ENCODE peak calls at places on chromosomes 12 and 14, in six cellular contexts. Z, I, E, K, O and R are unnamed samples.
A peak's percentile ranks its signal among the peaks of the same experiment; 100 is the strongest.

GRCh38 chr14:88611878-88612277 is 49.0 kb downstream of the ZC3H14 start:
- DNase-seq in Z (no peak), I (peak; percentile 49), E (no peak), K (no peak), O (no peak), R (no peak)

GRCh38 chr12:2163172-2163927 is 110.6 kb downstream of the CACNA1C start:
- DNase-seq in Z (peak; percentile 52), I (peak; percentile 98), E (peak; percentile 93), K (peak; percentile 61), O (peak; percentile 91), R (no peak)

GRCh38 chr14:23285530-23286019 is 357 bp downstream of the HOMEZ start:
- DNase-seq in Z (no peak), I (no peak), E (no peak), K (no peak), O (no peak), R (no peak)

GRCh38 chr14:105844810-105845724 is 318.7 kb downstream of the TMEM121 start:
- DNase-seq in Z (no peak), I (no peak), E (peak; percentile 2), K (no peak), O (peak; percentile 31), R (no peak)

GRCh38 chr12:109927622-109928021 is 27.5 kb downstream of the TCHP start:
- DNase-seq in Z (no peak), I (peak; percentile 41), E (no peak), K (peak; percentile 54), O (no peak), R (no peak)

GRCh38 chr12:50101663-50102062 is 2.1 kb upstream of the GPD1 start:
- DNase-seq in Z (no peak), I (peak; percentile 68), E (no peak), K (no peak), O (no peak), R (no peak)

GRCh38 chr14:75927564-75928087 is 54.2 kb downstream of the TGFB3 start:
- DNase-seq in Z (no peak), I (no peak), E (no peak), K (no peak), O (no peak), R (no peak)

GRCh38 chr14:52312872-52313492 is 1.1 kb upstream of the PTGER2 start:
- DNase-seq in Z (no peak), I (peak; percentile 58), E (no peak), K (no peak), O (no peak), R (no peak)

GRCh38 chr14:24314377-24315193 is 3.3 kb downstream of the LTB4R start:
- DNase-seq in Z (peak; percentile 53), I (no peak), E (no peak), K (no peak), O (no peak), R (no peak)

GRCh38 chr12:55818140-55818728 is 393 bp downstream of the ORMDL2 start:
- DNase-seq in Z (no peak), I (no peak), E (no peak), K (no peak), O (no peak), R (no peak)

GRCh38 chr12:121172145-121172544 is 37.8 kb upstream of the P2RX4 start:
- DNase-seq in Z (no peak), I (no peak), E (no peak), K (no peak), O (no peak), R (no peak)

GRCh38 chr14:91361236-91361811 is 56.3 kb downstream of the CCDC88C start:
- DNase-seq in Z (peak; percentile 72), I (peak; percentile 34), E (no peak), K (no peak), O (peak; percentile 57), R (no peak)

GRCh38 chr12:127455347-127456265 is 811.4 kb upstream of the TMEM132C start:
- DNase-seq in Z (no peak), I (no peak), E (no peak), K (no peak), O (no peak), R (no peak)
- TF ChIP-seq CTCF in Z (no peak), I (no peak), E (no peak), K (no peak), O (no peak), R (peak; percentile 38)

GRCh38 chr12:573226-573625 is 90.0 kb downstream of the NINJ2 start:
- DNase-seq in Z (no peak), I (no peak), E (no peak), K (no peak), O (no peak), R (no peak)

GRCh38 chr12:570237-570925 is 92.9 kb downstream of the NINJ2 start:
- DNase-seq in Z (peak; percentile 75), I (peak; percentile 82), E (peak; percentile 81), K (peak; percentile 53), O (peak; percentile 86), R (peak; percentile 52)

GRCh38 chr12:572532-572899 is 90.7 kb downstream of the NINJ2 start:
- DNase-seq in Z (no peak), I (peak; percentile 31), E (no peak), K (no peak), O (no peak), R (no peak)

GRCh38 chr12:570949-571794 is 92.1 kb downstream of the NINJ2 start:
- DNase-seq in Z (peak; percentile 60), I (peak; percentile 80), E (peak; percentile 77), K (peak; percentile 59), O (peak; percentile 90), R (no peak)

GRCh38 chr12:571795-572531 is 91.3 kb downstream of the NINJ2 start:
- DNase-seq in Z (peak; percentile 41), I (no peak), E (peak; percentile 72), K (no peak), O (peak; percentile 86), R (no peak)
- H3K4me3 ChIP-seq in Z (peak overlapping the region; percentile 71), I (no peak overlapping the region), E (peak overlapping the region; percentile 78), K (no peak overlapping the region), O (peak overlapping the region; percentile 60), R (no peak overlapping the region)

DNA sequence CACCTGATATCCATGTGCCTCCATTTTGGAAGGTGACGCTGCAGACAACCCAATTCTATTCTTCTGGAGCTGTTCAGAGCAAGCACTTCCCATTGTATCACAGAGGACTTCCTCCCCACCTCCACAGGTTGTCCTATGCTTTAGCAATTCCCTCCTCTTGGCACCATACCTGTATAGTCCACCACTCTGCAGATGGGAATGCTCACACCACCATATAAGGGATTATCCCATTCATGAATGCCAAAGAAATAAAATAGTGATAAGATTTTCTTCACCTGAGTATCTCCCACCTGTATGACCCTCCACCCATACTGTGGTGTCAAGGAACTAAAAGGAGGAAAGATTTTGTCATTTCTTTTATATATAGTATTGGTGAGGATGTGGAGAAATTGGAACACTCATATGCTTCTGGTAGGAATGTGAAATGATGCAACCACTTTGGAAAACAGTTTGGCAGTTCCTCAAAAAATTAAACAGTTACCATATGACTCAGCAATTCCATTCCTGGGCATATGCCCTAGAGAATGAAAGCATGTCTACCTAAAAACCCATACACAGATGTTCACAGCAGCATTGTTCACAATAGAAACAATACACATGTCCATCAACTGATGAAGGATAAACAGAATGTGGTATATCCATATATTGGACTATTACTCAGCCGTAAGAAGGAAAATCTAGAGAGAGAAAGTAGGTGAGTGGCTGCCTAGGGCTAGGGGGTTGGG is 75.2 kb downstream of the FIGNL2 start:
- DNase-seq in Z (no peak), I (peak; percentile 77), E (no peak), K (no peak), O (no peak), R (peak; percentile 28)
- H3K27me3 ChIP-seq in Z (no peaks in the 10 kb centered on the region), I (no peaks in the 10 kb centered on the region), E (no peaks in the 10 kb centered on the region), K (no peaks in the 10 kb centered on the region), O (no peaks in the 10 kb centered on the region), R (no peaks in the 10 kb centered on the region)

GRCh38 chr12:84912191-84913142 is at the start of gene SLC6A15:
- DNase-seq in Z (peak; percentile 55), I (peak; percentile 46), E (no peak), K (peak; percentile 65), O (peak; percentile 80), R (no peak)
- TF ChIP-seq CTCF in Z (no peak), I (peak; percentile 31), E (no peak), K (peak; percentile 33), O (no peak), R (peak; percentile 51)

GRCh38 chr14:49582211-49582977 is 3.8 kb downstream of the RPS29 start:
- DNase-seq in Z (no peak), I (no peak), E (no peak), K (no peak), O (no peak), R (no peak)

GRCh38 chr14:49581961-49582210 is 4.3 kb downstream of the RPS29 start:
- DNase-seq in Z (no peak), I (no peak), E (no peak), K (no peak), O (no peak), R (no peak)

GRCh38 chr14:49585803-49586672 is at the start of gene RPS29:
- DNase-seq in Z (peak; percentile 98), I (peak; percentile 99), E (peak; percentile 98), K (peak; percentile 98), O (peak; percentile 100), R (peak; percentile 93)

GRCh38 chr14:49583629-49584028 is 2.6 kb downstream of the RPS29 start:
- DNase-seq in Z (no peak), I (peak; percentile 38), E (no peak), K (no peak), O (no peak), R (no peak)

GRCh38 chr14:49584058-49584457 is 2.1 kb downstream of the RPS29 start:
- DNase-seq in Z (no peak), I (no peak), E (no peak), K (no peak), O (no peak), R (no peak)
- H3K4me3 ChIP-seq in Z (peak overlapping the region; percentile 91), I (peak overlapping the region; percentile 2), E (no peak overlapping the region), K (no peak overlapping the region), O (no peak overlapping the region), R (no peak overlapping the region)